ENCODE peak calls at places on chromosome 17, in four cellular contexts. M is K562, U is HepG2, Z is GM12878. Y is an unnamed sample.

GRCh38 chr17:57464191-57464864 is 208.0 kb downstream of the MSI2 start:
- DNase-seq in M (no peak), U (no peak), Z (no peak), Y (no peak)

GRCh38 chr17:19448341-19449268 is 37.6 kb downstream of the RNF112 start:
- DNase-seq in M (no peak), U (peak), Z (no peak), Y (no peak)

GRCh38 chr17:16255481-16255901 is 38.5 kb downstream of the PIGL start:
- DNase-seq in M (no peak), U (peak), Z (no peak), Y (no peak)

GRCh38 chr17:802901-803881 is 21.0 kb downstream of the MRM3 start:
- DNase-seq in M (no peak), U (no peak), Z (no peak), Y (no peak)

GRCh38 chr17:3893720-3894116 is 865 bp upstream of the CAMKK1 start:
- DNase-seq in M (no peak), U (no peak), Z (no peak), Y (no peak)

GRCh38 chr17:28599311-28600184 is 723 bp upstream of the SPAG5 start:
- DNase-seq in M (peak), U (peak), Z (peak), Y (peak)

GRCh38 chr17:15463363-15463762 is 4.1 kb downstream of the CDRT4 start:
- DNase-seq in M (no peak), U (peak), Z (no peak), Y (no peak)

GRCh38 chr17:61129232-61129631 is 270.4 kb upstream of the TBX2 start:
- DNase-seq in M (no peak), U (no peak), Z (no peak), Y (no peak)

GRCh38 chr17:69802045-69802740 is 272.8 kb upstream of the KCNJ16 start:
- DNase-seq in M (no peak), U (no peak), Z (no peak), Y (no peak)

GRCh38 chr17:71380535-71380934 is 740.3 kb upstream of the SOX9 start:
- DNase-seq in M (no peak), U (no peak), Z (no peak), Y (no peak)

GRCh38 chr17:61782683-61783082 is 80.6 kb downstream of the BRIP1 start:
- DNase-seq in M (no peak), U (no peak), Z (no peak), Y (no peak)

GRCh38 chr17:64507418-64507766 is 615 bp downstream of the CEP95 start:
- DNase-seq in M (peak), U (peak), Z (no peak), Y (no peak)

GRCh38 chr17:7313028-7313889 is 1.9 kb downstream of the GPS2 start:
- DNase-seq in M (peak), U (peak), Z (no peak), Y (no peak)

GRCh38 chr17:83194761-83195329 is 115.4 kb downstream of the METRNL start:
- DNase-seq in M (no peak), U (no peak), Z (no peak), Y (no peak)

GRCh38 chr17:37142294-37142944 is 193.7 kb downstream of the AATF start:
- DNase-seq in M (no peak), U (no peak), Z (no peak), Y (no peak)

GRCh38 chr17:82929011-82929622 is 89.3 kb upstream of the ZNF750 start:
- DNase-seq in M (no peak), U (no peak), Z (no peak), Y (no peak)

GRCh38 chr17:58052951-58053715 is 30.1 kb upstream of the DYNLL2 start:
- DNase-seq in M (no peak), U (no peak), Z (no peak), Y (no peak)

GRCh38 chr17:73419896-73420295 is 108.1 kb upstream of the CDC42EP4 start:
- DNase-seq in M (no peak), U (no peak), Z (no peak), Y (no peak)

DNA sequence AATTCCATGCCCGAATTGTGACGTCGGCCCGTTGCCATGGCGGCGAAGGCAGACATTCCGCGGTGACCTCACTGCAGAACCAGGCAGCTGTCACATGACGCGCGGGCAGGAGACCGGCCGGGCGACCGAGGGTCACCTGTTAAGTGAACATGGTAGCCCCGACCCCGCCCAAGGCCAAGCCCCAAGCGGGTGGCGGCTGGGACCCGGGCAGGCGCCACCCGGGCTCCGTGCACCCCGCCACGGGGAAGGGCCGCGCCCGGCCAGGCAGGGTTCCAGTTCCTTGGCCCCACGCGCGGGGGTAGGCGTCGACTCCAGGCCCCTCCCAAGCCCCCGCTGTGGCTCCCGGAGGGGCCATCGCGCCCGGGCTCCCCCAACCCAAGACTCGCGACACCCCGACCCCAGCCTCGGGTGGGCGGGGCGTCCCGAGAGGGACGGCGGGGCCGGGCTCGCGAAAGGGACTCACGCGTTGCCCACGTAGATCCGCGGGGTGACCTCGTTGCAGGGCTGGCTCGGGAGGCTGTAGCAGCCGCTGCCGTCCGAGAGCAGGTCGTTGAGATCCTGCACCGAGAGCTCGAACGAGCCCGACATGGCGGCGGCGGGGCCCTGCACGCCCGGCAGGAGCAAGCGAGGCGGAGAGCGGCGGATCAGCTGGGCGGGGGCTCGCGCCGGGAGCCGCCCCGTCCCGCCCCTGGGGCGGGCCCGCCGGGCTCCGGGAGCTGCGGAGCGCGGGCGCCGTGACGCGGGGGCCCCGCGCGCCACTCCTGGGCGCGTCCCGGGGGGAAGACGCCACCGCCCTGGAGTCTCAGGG is at the start of gene DUSP3:
- DNase-seq in M (peak), U (peak), Z (no peak), Y (peak)
- TF ChIP-seq REST in M (no peak), U (no peak), Z (no peak), Y (no peak)

GRCh38 chr17:8941980-8942617 is 23.4 kb downstream of the PIK3R5 start:
- DNase-seq in M (no peak), U (no peak), Z (no peak), Y (no peak)
- TF ChIP-seq ATF3 in M (no peak), U (no peak), Z (no peak), Y (no peak)

GRCh38 chr17:77274137-77274829 is 133.5 kb downstream of the SEC14L1 start:
- DNase-seq in M (no peak), U (no peak), Z (no peak), Y (no peak)
- TF ChIP-seq REST in M (no peak), U (no peak), Z (no peak), Y (no peak)

DNA sequence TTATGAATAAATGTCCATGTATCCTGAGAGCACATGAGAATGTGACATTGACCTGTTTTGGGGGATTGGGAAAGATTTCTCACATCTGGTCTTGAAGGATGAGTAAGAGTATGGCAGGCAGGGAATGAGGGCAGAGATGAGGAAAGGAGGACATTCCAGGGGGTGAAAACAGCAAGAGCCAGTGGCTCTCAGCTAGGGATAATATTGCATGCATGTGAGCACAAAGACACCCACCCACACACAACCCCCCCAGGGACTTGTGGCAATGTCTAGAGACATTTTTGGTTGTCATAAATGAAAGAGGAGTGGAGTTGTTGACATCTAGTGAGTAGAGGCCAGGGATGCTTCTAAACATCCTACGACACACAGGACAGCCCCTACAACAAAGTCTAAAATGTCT is 6.0 kb downstream of the MYO1D start:
- DNase-seq in M (no peak), U (no peak), Z (no peak), Y (no peak)
- TF ChIP-seq ATF3 in M (no peak), U (no peak), Z (no peak), Y (no peak)

DNA sequence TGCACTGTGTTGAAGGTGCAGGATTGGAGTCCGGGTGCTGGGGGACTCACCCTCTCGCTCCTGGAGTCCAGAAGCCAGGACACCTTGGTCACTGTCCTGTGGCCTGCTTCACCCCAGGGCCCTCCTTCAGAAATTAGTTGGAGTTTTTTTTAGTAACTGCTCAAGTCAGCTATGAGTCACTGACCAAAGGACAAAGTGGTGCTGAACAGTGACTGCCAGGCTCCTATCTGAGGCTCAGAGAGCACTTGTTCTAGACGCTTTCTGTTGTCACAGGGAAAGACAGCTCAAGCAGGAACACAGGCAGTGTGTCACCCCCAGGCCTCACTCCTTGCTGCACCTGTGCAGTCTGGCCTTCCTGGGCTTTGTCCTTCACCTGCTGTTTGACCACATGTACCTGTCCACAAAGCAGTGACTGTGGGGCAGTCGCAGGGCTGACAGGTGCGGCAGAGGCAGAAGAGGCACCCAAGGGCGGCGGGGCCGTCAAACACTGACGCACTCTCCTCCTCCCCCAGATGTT is 4.1 kb upstream of the FAAP100 start:
- DNase-seq in M (no peak), U (peak), Z (no peak), Y (no peak)
- TF ChIP-seq REST in M (no peak), U (no peak), Z (no peak), Y (no peak)

GRCh38 chr17:75914643-75915265 is 10.1 kb upstream of the MRPL38 start:
- DNase-seq in M (no peak), U (peak), Z (no peak), Y (no peak)
- TF ChIP-seq ATF3 in M (no peak), U (no peak), Z (no peak), Y (no peak)

GRCh38 chr17:42111265-42111636 is 1.3 kb downstream of the DHX58 start:
- DNase-seq in M (no peak), U (no peak), Z (no peak), Y (no peak)
- TF ChIP-seq REST in M (no peak), U (no peak), Z (no peak), Y (no peak)

GRCh38 chr17:80281516-80281915 is 20.9 kb downstream of the RNF213 start:
- DNase-seq in M (no peak), U (no peak), Z (no peak), Y (no peak)
- TF ChIP-seq ATF3 in M (no peak), U (no peak), Z (no peak), Y (no peak)